ENCODE peak calls at places on chromosomes 16 and 17, in five cellular contexts. U, X, B, Z and R are unnamed samples.

GRCh38 chr17:34312080-34312479 is 7.2 kb upstream of the CCL8 start:
- DNase-seq in U (no peak), X (no peak), B (no peak), Z (no peak), R (no peak)

GRCh38 chr17:75707096-75707720 is 14.1 kb upstream of the ITGB4 start:
- DNase-seq in U (no peak), X (no peak), B (no peak), Z (no peak), R (no peak)

GRCh38 chr17:52035336-52035915 is 123.1 kb downstream of the CA10 start:
- DNase-seq in U (no peak), X (no peak), B (peak), Z (no peak), R (no peak)

GRCh38 chr16:54546481-54546880 is 259.9 kb upstream of the IRX3 start:
- DNase-seq in U (no peak), X (no peak), B (peak), Z (no peak), R (no peak)

GRCh38 chr16:70269471-70269870 is 17.7 kb upstream of the EXOSC6 start:
- DNase-seq in U (no peak), X (no peak), B (no peak), Z (no peak), R (no peak)

GRCh38 chr16:83802135-83802534 is 5.6 kb upstream of the HSBP1 start:
- DNase-seq in U (peak), X (no peak), B (no peak), Z (no peak), R (no peak)

GRCh38 chr17:58402679-58403078 is 14.7 kb downstream of the RNF43 start:
- DNase-seq in U (no peak), X (no peak), B (peak), Z (no peak), R (no peak)

GRCh38 chr16:529012-529575 is 1.6 kb downstream of the CAPN15 start:
- DNase-seq in U (no peak), X (no peak), B (no peak), Z (no peak), R (no peak)

GRCh38 chr17:56918916-56919315 is 5.1 kb upstream of the TRIM25 start:
- DNase-seq in U (no peak), X (no peak), B (no peak), Z (no peak), R (no peak)

GRCh38 chr16:52547001-52547833 is at the start of gene TOX3:
- DNase-seq in U (no peak), X (no peak), B (peak), Z (no peak), R (peak)

GRCh38 chr17:4853195-4853762 is 20.1 kb downstream of the MINK1 start:
- DNase-seq in U (no peak), X (no peak), B (no peak), Z (no peak), R (no peak)

GRCh38 chr17:65785109-65785508 is 223.7 kb upstream of the AXIN2 start:
- DNase-seq in U (no peak), X (no peak), B (no peak), Z (no peak), R (no peak)

GRCh38 chr16:12344577-12345343 is 368.2 kb downstream of the SNX29 start:
- DNase-seq in U (no peak), X (no peak), B (no peak), Z (no peak), R (no peak)

DNA sequence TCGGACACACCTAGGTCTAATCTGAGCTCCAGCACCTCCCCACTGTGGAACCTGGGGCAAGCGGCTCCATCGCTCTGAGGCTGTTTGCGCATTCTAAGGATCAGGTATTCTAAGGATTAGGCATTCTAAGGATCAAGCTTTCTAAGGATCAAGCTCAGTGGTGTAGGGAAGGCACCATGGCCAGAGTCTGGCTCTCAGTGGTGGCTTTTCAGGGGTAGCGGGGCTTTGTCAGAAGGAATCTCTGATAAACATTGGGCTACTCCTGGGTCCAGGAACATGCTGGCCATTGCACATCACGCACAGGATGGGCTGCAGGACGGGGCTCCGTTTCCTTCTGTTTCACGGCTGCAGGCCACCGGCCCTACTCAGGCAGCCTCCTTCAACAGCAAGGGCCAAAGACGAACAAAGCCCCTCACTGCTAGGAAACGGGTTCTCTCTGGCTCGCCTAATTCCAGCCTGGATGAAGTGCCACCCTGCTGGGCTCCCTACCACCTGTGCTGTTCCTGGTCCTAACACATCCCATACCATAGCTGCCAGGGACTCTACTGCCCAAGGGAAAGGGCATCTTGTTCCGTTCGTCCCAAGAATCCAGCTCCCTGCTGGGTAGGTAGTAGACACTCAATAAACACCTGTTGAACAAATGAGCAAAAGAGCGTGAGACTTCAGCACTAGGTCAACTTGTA is 5.5 kb downstream of the C1QTNF1 start:
- DNase-seq in U (no peak), X (peak), B (no peak), Z (no peak), R (no peak)
- TF ChIP-seq CTCF in U (no peak), X (no peak), B (no peak), Z (no peak), R (no peak)

GRCh38 chr17:73191443-73192218 is 1.2 kb upstream of the COG1 start:
- DNase-seq in U (peak), X (peak), B (peak), Z (no peak), R (no peak)
- TF ChIP-seq CTCF in U (peak), X (peak), B (peak), Z (peak), R (peak)

GRCh38 chr16:3120435-3120834 is 8.0 kb downstream of the ZNF205 start:
- DNase-seq in U (no peak), X (no peak), B (no peak), Z (no peak), R (no peak)

GRCh38 chr16:3121843-3122467 is 9.6 kb downstream of the ZNF205 start:
- DNase-seq in U (no peak), X (no peak), B (no peak), Z (no peak), R (no peak)

GRCh38 chr16:3122926-3123570 is 10.7 kb downstream of the ZNF205 start:
- DNase-seq in U (no peak), X (no peak), B (no peak), Z (no peak), R (no peak)

GRCh38 chr16:3127745-3128144 is 7.1 kb upstream of the ZNF213 start:
- DNase-seq in U (no peak), X (no peak), B (peak), Z (peak), R (no peak)

DNA sequence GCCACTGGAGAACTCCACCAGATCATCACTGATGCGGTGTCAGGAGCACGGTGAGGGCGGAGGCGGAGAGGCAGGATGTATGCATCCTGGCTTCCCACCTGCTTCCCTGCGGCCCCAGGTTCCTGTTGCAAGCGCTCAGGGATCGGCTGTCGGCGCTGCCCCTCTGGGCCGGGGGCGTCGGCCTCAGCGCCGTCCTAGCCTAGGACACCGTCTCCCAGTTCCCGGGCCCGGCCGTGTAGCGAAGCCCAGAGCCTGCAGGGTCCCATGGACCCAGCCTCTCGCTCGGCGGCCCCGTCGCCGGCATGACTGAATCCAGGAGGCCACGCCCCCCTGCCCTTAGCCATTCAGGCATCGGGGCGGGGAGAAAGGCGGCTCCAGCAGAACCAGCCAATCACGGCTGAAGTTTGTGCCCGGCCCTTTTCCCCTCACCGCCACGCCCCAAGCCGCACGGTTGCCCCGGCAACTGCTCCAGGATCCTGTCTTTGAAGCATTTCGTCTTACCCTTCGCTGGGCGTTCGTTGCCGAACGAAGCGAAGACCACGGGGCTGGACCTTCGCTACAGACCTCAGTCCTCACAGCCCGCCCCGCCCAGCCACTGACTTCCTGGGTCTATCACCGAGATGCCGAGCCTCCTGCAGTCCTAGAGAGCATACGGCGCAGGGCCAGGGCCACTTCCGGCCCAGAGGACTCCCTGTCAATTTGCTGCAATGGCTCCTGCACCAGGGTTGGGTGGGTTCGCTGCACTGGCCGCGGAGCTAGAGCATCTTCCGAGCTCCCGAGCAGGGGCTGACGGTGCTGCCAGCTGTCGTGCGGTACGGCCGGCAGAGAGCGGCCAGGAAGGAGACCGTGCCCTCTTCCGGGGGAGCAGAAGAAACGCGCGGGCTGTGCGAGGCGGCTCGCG is 10.6 kb upstream of the ZNF213 start:
- DNase-seq in U (peak), X (peak), B (peak), Z (peak), R (peak)
- TF ChIP-seq CTCF in U (no peak), X (peak), B (peak), Z (peak), R (peak)

DNA sequence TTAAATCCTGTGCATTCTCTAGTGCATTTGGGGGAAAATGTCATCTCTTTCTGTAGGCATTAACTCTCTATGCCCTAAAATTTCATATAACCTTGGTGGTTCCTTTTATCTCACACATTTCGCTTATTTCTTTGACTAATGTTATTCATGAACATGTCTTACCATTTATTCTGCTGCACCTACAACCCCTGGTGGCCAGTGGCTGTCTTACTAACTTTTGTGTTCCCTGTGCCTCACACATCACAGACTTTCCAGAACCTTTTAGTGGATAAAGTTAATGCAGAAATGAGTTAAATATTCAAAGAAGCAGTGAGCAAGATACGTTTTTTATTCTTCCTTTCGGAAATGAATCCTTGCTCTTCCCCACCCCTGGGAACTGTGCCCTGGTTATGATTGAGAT is 111.9 kb downstream of the CDH13 start:
- DNase-seq in U (no peak), X (no peak), B (no peak), Z (no peak), R (no peak)
- TF ChIP-seq CTCF in U (no peak), X (peak), B (peak), Z (peak), R (peak)

GRCh38 chr17:18318122-18318521 is 3.0 kb downstream of the SMCR8 start:
- DNase-seq in U (no peak), X (no peak), B (no peak), Z (no peak), R (no peak)

GRCh38 chr17:18315498-18316360 is 636 bp downstream of the SMCR8 start:
- DNase-seq in U (no peak), X (no peak), B (no peak), Z (no peak), R (no peak)

GRCh38 chr17:18318771-18319450 is 3.8 kb downstream of the SMCR8 start:
- DNase-seq in U (no peak), X (no peak), B (no peak), Z (no peak), R (no peak)

GRCh38 chr17:18314059-18314730 is 599 bp downstream of the TOP3A start:
- DNase-seq in U (no peak), X (no peak), B (peak), Z (no peak), R (no peak)

DNA sequence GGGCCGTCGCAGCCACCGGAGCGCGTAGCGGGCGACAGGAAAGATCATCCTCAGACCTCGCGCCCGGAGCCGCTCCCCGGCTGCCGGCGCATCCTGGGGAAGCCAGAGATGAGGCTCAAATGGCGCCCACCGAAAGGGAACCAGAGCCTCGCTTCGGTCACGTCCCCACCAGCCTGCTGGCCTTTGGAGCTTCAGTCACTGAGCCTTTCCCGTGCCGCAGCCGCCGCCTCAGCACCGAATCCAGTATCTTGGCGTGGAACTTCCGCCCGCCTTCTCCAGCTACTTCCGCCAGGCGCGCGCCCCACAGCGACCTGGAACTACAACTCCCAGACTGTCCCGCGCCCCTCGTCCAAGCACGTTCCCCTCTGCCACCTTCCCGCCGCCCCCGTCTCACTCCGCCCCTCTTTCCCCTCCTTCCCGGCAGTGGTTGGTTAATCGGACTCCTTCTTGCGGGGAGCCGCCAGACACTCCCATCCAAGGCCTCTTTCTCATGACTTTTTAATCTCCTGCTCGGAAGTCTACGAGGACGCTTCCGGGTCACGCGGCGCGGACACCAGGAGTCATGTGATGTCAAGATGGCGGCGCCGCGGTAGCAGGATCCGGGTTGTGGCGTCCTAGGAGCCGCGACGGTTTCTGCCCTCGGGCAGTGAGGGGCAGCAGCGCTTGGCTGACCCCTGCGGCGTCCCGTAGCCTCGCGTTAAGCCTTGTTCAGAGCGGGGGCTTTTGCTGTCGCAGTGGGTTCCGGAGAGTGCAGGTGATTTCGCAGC is at the start of the genes SMCR8 and TOP3A:
- DNase-seq in U (peak), X (peak), B (peak), Z (peak), R (peak)
- TF ChIP-seq CTCF in U (no peak), X (no peak), B (no peak), Z (no peak), R (no peak)